ENCODE peak calls at places on chromosomes 6 and 20, in ten cellular contexts. M is esophagus squamous epithelium; H is uterus; P is HepG2; D is prostate gland; K is IMR-90; W is heart left ventricle; Q is CD8-positive, alpha-beta T cell; Y is lower lobe of right lung; B is sigmoid colon. V is an unnamed sample. For H3K4me1, the result is how much of the 10 kb centered on the place peaks cover.

GRCh38 chr20:62736026-62736406 is 27.4 kb downstream of the NTSR1 start:
- DNase-seq in K (no peak), M (no peak), D (no peak), B (no peak), Y (peak), P (no peak), H (no peak), Q (no peak), W (peak), V (no peak)

GRCh38 chr6:166956444-166957086 is at the start of gene RNASET2:
- DNase-seq in D (peak), Q (peak), B (peak), W (peak), Y (peak), H (peak), M (peak), K (peak), P (peak), V (peak)

GRCh38 chr6:106334646-106335448 is 9.3 kb upstream of the ATG5 start:
- DNase-seq in D (peak), Q (peak), K (peak), M (no peak), Y (peak), H (peak), W (peak), P (peak), B (peak), V (no peak)

GRCh38 chr6:68901044-68901443 is 266.0 kb downstream of the ADGRB3 start:
- DNase-seq in W (no peak), Q (no peak), K (no peak), D (no peak), B (no peak), P (no peak), H (no peak), M (no peak), Y (no peak), V (no peak)

GRCh38 chr6:2353412-2354137 is 108.2 kb upstream of the GMDS start:
- DNase-seq in B (peak), W (peak), M (no peak), K (peak), P (peak), Y (no peak), D (peak), H (peak), Q (peak), V (peak)

GRCh38 chr6:137013738-137014602 is 30.8 kb downstream of the IL20RA start:
- DNase-seq in M (no peak), P (peak), Y (no peak), H (peak), B (no peak), Q (no peak), K (peak), D (no peak), W (no peak), V (no peak)

GRCh38 chr6:77015350-77015749 is 447.9 kb downstream of the HTR1B start:
- DNase-seq in H (no peak), Q (no peak), W (no peak), K (peak), B (no peak), Y (no peak), P (no peak), M (no peak), D (no peak), V (no peak)

GRCh38 chr20:22834651-22835256 is 200.4 kb upstream of the SSTR4 start:
- DNase-seq in P (no peak), Y (no peak), D (no peak), M (no peak), Q (no peak), W (no peak), K (no peak), B (no peak), H (no peak), V (no peak)

GRCh38 chr6:95576621-95577316 is 566 bp upstream of the MANEA start:
- DNase-seq in M (no peak), B (no peak), H (no peak), W (no peak), D (no peak), Y (no peak), Q (no peak), K (peak), P (no peak), V (no peak)

GRCh38 chr20:51221791-51222408 is 199.0 kb upstream of the KCNG1 start:
- DNase-seq in H (no peak), Q (no peak), M (no peak), B (no peak), K (peak), D (no peak), P (no peak), Y (no peak), W (no peak), V (no peak)

GRCh38 chr6:64334646-64335045 is 699.0 kb downstream of the PHF3 start:
- DNase-seq in Y (no peak), D (no peak), M (no peak), K (peak), B (no peak), H (no peak), Q (no peak), P (no peak), W (no peak), V (no peak)

GRCh38 chr6:50217816-50218215 is 168.1 kb upstream of the DEFB112 start:
- DNase-seq in H (no peak), B (no peak), W (no peak), D (no peak), Y (no peak), M (no peak), K (no peak), P (no peak), Q (no peak), V (no peak)

GRCh38 chr6:132607544-132608233 is 16.4 kb downstream of the TAAR2 start:
- DNase-seq in H (no peak), D (no peak), B (no peak), Y (no peak), K (no peak), P (no peak), W (no peak), M (no peak), Q (no peak), V (no peak)

GRCh38 chr6:64062960-64063683 is 427.5 kb downstream of the PHF3 start:
- DNase-seq in P (no peak), B (no peak), Q (no peak), D (no peak), K (peak), H (no peak), W (no peak), Y (no peak), M (no peak), V (no peak)

GRCh38 chr6:119145111-119145510 is 66.6 kb upstream of the FAM184A start:
- DNase-seq in Y (no peak), W (no peak), M (no peak), Q (no peak), K (no peak), B (no peak), P (no peak), D (no peak), H (no peak), V (no peak)

GRCh38 chr6:139250296-139251274 is 41.2 kb downstream of the TXLNB start:
- DNase-seq in H (peak), Y (no peak), Q (peak), D (no peak), W (peak), B (no peak), M (no peak), P (peak), K (peak), V (peak)

GRCh38 chr6:135576055-135576454 is 78.5 kb upstream of the AHI1 start:
- DNase-seq in B (no peak), Y (no peak), Q (no peak), W (no peak), H (no peak), P (no peak), D (no peak), K (peak), M (no peak), V (no peak)

GRCh38 chr20:44083220-44083933 is 103.6 kb downstream of the JPH2 start:
- DNase-seq in P (no peak), K (peak), W (peak), Y (no peak), D (peak), M (no peak), B (no peak), H (no peak), Q (no peak), V (no peak)

GRCh38 chr6:77368660-77369313 is 94.5 kb downstream of the HTR1B start:
- DNase-seq in B (no peak), M (no peak), W (peak), Y (peak), P (no peak), Q (no peak), K (peak), D (no peak), H (no peak), V (peak)

GRCh38 chr20:47055699-47056369 is 161.2 kb downstream of the EYA2 start:
- DNase-seq in D (no peak), M (no peak), Q (no peak), P (no peak), B (no peak), H (peak), W (no peak), Y (no peak), K (peak), V (no peak)

GRCh38 chr20:57250607-57251343 is 15.7 kb downstream of the BMP7 start:
- DNase-seq in K (no peak), W (no peak), D (no peak), H (no peak), B (no peak), M (no peak), Q (no peak), P (no peak), Y (no peak), V (no peak)

GRCh38 chr6:14658909-14659561 is 541.5 kb downstream of the CD83 start:
- DNase-seq in P (no peak), B (no peak), D (no peak), H (no peak), W (no peak), K (peak), M (no peak), Y (no peak), Q (no peak), V (no peak)

GRCh38 chr6:168678588-168678987 is 237.6 kb downstream of the SMOC2 start:
- DNase-seq in K (no peak), D (no peak), Q (no peak), Y (no peak), B (no peak), W (no peak), M (no peak), P (no peak), H (no peak), V (no peak)

GRCh38 chr6:40347571-40348011 is 239.6 kb downstream of the LRFN2 start:
- DNase-seq in P (no peak), Q (no peak), W (no peak), D (peak), K (no peak), Y (no peak), M (no peak), B (peak), H (no peak), V (no peak)

GRCh38 chr20:61959301-61959700 is 106.4 kb downstream of the TAF4 start:
- DNase-seq in D (no peak), K (no peak), Y (no peak), Q (no peak), W (no peak), H (no peak), M (no peak), P (no peak), B (peak), V (peak)

GRCh38 chr20:58808296-58809046 is 42.2 kb downstream of the GNAS-AS1 start:
- DNase-seq in P (no peak), Y (no peak), K (peak), H (no peak), Q (no peak), W (no peak), M (no peak), B (no peak), D (no peak), V (no peak)

GRCh38 chr20:8523684-8524083 is 391.6 kb downstream of the PLCB1 start:
- DNase-seq in K (peak), H (no peak), Y (no peak), W (no peak), P (no peak), Q (no peak), D (no peak), B (no peak), M (no peak), V (no peak)

GRCh38 chr6:41503841-41504525 is 42.2 kb upstream of the FOXP4 start:
- DNase-seq in W (no peak), K (peak), B (no peak), M (no peak), Y (no peak), Q (no peak), H (peak), D (no peak), P (peak), V (peak)

GRCh38 chr6:108779521-108779920 is 68.7 kb upstream of the ARMC2 start:
- DNase-seq in M (no peak), W (no peak), D (no peak), P (no peak), H (no peak), B (no peak), K (no peak), Y (no peak), Q (no peak), V (no peak)

GRCh38 chr20:55354700-55355099 is 650.6 kb downstream of the CBLN4 start:
- DNase-seq in Y (no peak), B (no peak), D (no peak), M (no peak), P (no peak), H (no peak), W (no peak), Q (no peak), K (no peak), V (no peak)

GRCh38 chr6:138844203-138844602 is 48.3 kb downstream of the ECT2L start:
- DNase-seq in B (no peak), H (peak), M (no peak), Y (no peak), D (no peak), P (peak), W (peak), K (peak), Q (no peak), V (peak)

GRCh38 chr6:74603676-74604075 is 602.2 kb downstream of the COL12A1 start:
- DNase-seq in D (no peak), Q (no peak), H (no peak), M (no peak), B (no peak), W (no peak), K (peak), Y (no peak), P (no peak), V (no peak)

GRCh38 chr20:46230811-46231282 is 77.5 kb downstream of the CDH22 start:
- DNase-seq in B (no peak), P (peak), H (no peak), Y (no peak), K (peak), M (no peak), D (no peak), Q (no peak), W (peak), V (no peak)

GRCh38 chr20:25046181-25046641 is 11.7 kb downstream of the ACSS1 start:
- DNase-seq in K (no peak), W (peak), Q (no peak), D (no peak), H (no peak), P (peak), M (no peak), Y (peak), B (peak), V (peak)

GRCh38 chr6:109308018-109308492 is 74.2 kb downstream of the CD164 start:
- DNase-seq in B (no peak), M (no peak), P (peak), W (peak), D (no peak), K (peak), H (no peak), Y (peak), Q (peak), V (peak)

GRCh38 chr6:162631546-162631945 is 96.0 kb downstream of the PRKN start:
- DNase-seq in Y (no peak), W (no peak), B (no peak), P (no peak), D (no peak), M (no peak), Q (no peak), H (no peak), K (no peak), V (no peak)

GRCh38 chr6:5766260-5766659 is 240.5 kb downstream of the NRN1 start:
- DNase-seq in M (no peak), K (no peak), P (no peak), Q (no peak), B (no peak), H (no peak), W (no peak), Y (no peak), D (no peak), V (no peak)
- TF ChIP-seq CTCF in M (no peak), K (peak), P (peak), Q (no peak), B (no peak), H (no peak), W (peak), Y (peak), D (no peak), V (no peak)

GRCh38 chr6:33278810-33279209 is 1.9 kb downstream of the B3GALT4 start:
- DNase-seq in D (no peak), W (no peak), Q (no peak), B (no peak), Y (no peak), H (no peak), K (no peak), P (no peak), M (no peak), V (no peak)

GRCh38 chr6:33277663-33278391 is 904 bp downstream of the B3GALT4 start:
- DNase-seq in Y (no peak), K (no peak), H (no peak), W (no peak), M (no peak), D (no peak), B (no peak), P (no peak), Q (no peak), V (no peak)

GRCh38 chr6:33279257-33279695 is 2.4 kb downstream of the B3GALT4 start:
- DNase-seq in Q (no peak), B (no peak), D (no peak), W (no peak), M (no peak), K (no peak), P (no peak), H (no peak), Y (no peak), V (no peak)

GRCh38 chr6:33276864-33277662 is at the start of gene B3GALT4:
- DNase-seq in M (no peak), D (peak), P (no peak), K (peak), H (peak), B (peak), Q (peak), Y (peak), W (peak), V (peak)

GRCh38 chr6:33278392-33278741 is 1.4 kb downstream of the B3GALT4 start:
- DNase-seq in H (no peak), K (no peak), D (no peak), B (no peak), W (no peak), M (no peak), P (no peak), Y (no peak), Q (no peak), V (no peak)
- H3K4me1 ChIP-seq in H (under half), K (under half), D (under half), B (under half), W (under half), M (half or more), P (under half), Y (half or more), Q (under half), V (under half)

DNA sequence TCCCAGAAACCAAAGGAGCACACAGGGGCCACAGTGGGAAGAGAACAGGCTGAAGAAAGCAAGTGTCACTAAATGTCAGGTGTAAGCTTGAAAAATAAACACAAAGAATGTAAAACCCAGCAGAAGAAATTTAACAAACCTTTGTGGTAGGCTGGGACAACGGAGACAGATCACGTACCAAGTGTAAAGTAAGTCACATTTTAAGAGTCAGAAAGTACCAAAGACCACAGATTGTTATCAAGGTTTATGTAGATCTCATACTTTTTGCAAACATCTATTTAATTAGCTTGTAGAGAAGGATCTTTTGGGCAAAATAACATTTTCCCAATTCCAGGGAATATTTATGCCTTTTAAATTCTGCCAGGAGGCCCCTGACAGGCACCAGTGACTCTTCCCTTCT is 1.6 kb downstream of the CLIC5 start:
- DNase-seq in D (no peak), P (no peak), B (no peak), Q (no peak), W (no peak), H (no peak), K (no peak), M (no peak), Y (no peak), V (no peak)
- H3K27ac ChIP-seq in D (no peak), P (no peak), B (no peak), Q (no peak), W (peak), H (no peak), K (no peak), M (no peak), Y (peak), V (no peak)

DNA sequence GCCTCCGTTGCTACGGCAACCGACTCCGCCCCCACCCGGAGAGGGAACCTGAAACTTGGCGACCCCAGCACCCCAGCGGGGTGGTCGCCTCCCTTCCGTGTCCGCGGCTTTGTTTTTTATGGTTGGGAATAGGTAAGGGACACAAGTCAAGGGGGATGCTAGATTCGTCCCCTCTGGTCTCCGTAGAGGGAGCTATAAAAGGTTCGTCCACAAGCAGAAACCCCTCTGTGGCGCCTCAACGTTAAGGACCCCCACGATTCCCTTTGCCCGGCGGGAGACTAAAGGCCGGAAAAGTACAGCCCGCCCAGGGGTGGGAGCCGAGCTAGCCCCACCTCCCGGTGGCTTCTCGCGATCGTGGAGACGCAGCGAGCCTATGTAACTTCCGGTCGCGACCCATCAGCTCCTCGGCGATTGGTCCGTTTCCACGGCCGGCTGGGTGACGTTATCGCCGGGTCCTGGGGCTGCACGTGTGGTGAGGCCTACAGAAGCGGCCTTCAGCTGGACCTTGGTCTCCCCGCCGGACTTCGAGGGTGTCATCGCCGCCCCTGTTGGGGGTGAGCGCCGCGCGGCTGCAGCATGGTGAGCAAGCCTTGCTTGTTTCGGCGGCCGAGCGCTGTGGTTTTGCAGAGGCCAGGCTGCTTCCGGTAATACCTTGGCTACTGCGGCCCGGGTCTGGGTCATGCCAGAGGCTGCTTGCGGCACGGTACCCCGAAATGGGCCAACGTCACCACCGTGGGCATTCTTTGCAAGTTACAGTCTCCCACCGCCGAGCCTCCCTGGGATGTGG is at the start of gene LTV1:
- DNase-seq in Q (peak), B (peak), P (peak), H (peak), M (peak), D (peak), K (peak), Y (peak), W (peak), V (peak)
- TF ChIP-seq CTCF in Q (no peak), B (no peak), P (peak), H (no peak), M (no peak), D (peak), K (no peak), Y (no peak), W (no peak), V (no peak)

GRCh38 chr6:26029857-26030653 is 57.2 kb upstream of the HFE start:
- DNase-seq in M (no peak), K (no peak), Y (no peak), P (no peak), B (no peak), Q (no peak), W (no peak), D (no peak), H (no peak), V (no peak)

GRCh38 chr6:26031595-26032386 is 55.4 kb upstream of the HFE start:
- DNase-seq in W (peak), B (peak), H (peak), Q (peak), D (peak), M (peak), P (peak), K (peak), Y (peak), V (peak)

GRCh38 chr6:26032387-26033131 is 54.7 kb upstream of the HFE start:
- DNase-seq in W (no peak), D (no peak), P (no peak), B (no peak), K (peak), M (no peak), Y (no peak), Q (no peak), H (no peak), V (no peak)

GRCh38 chr6:26030716-26031115 is 56.5 kb upstream of the HFE start:
- DNase-seq in H (no peak), D (no peak), W (no peak), Y (no peak), M (no peak), K (no peak), B (no peak), P (no peak), Q (no peak), V (no peak)

DNA sequence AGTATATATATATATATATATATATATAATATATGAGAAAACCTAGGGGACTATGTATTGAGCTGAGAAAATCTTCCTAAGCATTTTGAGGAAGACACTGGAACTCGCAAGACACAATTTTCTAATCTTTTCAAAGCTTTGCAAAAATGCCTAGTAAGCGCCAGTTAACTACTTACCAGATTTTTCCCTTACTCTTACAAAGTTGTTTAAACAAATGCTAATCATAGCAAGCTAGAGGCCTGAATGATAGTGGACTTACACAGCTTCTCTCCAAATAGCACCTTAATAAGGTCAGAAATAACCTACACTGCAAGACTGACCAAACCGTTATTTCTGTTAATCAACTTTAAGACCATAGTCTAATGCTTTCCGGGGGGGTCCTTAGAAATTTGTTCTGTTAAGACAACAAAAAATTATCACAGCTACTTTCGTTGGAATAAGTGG is 56.1 kb upstream of the HFE start:
- DNase-seq in M (no peak), K (no peak), W (no peak), Y (no peak), D (no peak), B (no peak), H (no peak), P (no peak), Q (no peak), V (no peak)
- H3K4me1 ChIP-seq in M (under half), K (under half), W (under half), Y (under half), D (under half), B (under half), H (under half), P (under half), Q (under half), V (under half)

V was measured in tibial artery.